ENCODE peak calls at places on chromosomes 16 and 17, in five cellular contexts. B, P, Q, U and C are unnamed samples. For H3K9me3 and H3K4me1, the result is how much of the 10 kb centered on the place peaks cover.

GRCh38 chr16:30054959-30055553 is 10.5 kb upstream of the ALDOA start:
- DNase-seq in B (peak), P (no peak), Q (no peak), U (no peak), C (peak)

GRCh38 chr17:59400858-59401257 is 69.4 kb downstream of the YPEL2 start:
- DNase-seq in B (no peak), P (no peak), Q (no peak), U (no peak), C (no peak)

GRCh38 chr17:19361326-19361725 is 1.2 kb downstream of the B9D1 start:
- DNase-seq in B (no peak), P (no peak), Q (no peak), U (no peak), C (no peak)

GRCh38 chr17:10384175-10384574 is 11.4 kb upstream of the MYH13 start:
- DNase-seq in B (no peak), P (no peak), Q (no peak), U (no peak), C (no peak)

GRCh38 chr16:31440511-31441184 is 1.9 kb downstream of the ZNF843 start:
- DNase-seq in B (no peak), P (no peak), Q (no peak), U (peak), C (no peak)

GRCh38 chr16:11348737-11349598 is 3.7 kb downstream of the RMI2 start:
- DNase-seq in B (no peak), P (no peak), Q (no peak), U (no peak), C (no peak)

GRCh38 chr17:79183221-79184158 is 108.9 kb downstream of the ENGASE start:
- DNase-seq in B (peak), P (no peak), Q (no peak), U (peak), C (no peak)

GRCh38 chr17:31369266-31369665 is 22.2 kb upstream of the RAB11FIP4 start:
- DNase-seq in B (no peak), P (no peak), Q (peak), U (peak), C (no peak)

GRCh38 chr17:78828470-78829185 is 12.0 kb downstream of the USP36 start:
- DNase-seq in B (peak), P (peak), Q (peak), U (peak), C (peak)

GRCh38 chr16:86232496-86232895 is 277.8 kb upstream of the FOXF1 start:
- DNase-seq in B (no peak), P (no peak), Q (no peak), U (no peak), C (no peak)

GRCh38 chr16:69833791-69834282 is 71.7 kb downstream of the WWP2 start:
- DNase-seq in B (no peak), P (no peak), Q (no peak), U (no peak), C (no peak)

GRCh38 chr16:11676799-11677198 is 8.5 kb downstream of the SNN start:
- DNase-seq in B (no peak), P (no peak), Q (no peak), U (no peak), C (no peak)

GRCh38 chr17:49061524-49061943 is 64.3 kb downstream of the IGF2BP1 start:
- DNase-seq in B (no peak), P (no peak), Q (peak), U (no peak), C (no peak)

GRCh38 chr17:7405882-7406825 is 1.5 kb upstream of the NLGN2 start:
- DNase-seq in B (no peak), P (no peak), Q (no peak), U (no peak), C (no peak)

DNA sequence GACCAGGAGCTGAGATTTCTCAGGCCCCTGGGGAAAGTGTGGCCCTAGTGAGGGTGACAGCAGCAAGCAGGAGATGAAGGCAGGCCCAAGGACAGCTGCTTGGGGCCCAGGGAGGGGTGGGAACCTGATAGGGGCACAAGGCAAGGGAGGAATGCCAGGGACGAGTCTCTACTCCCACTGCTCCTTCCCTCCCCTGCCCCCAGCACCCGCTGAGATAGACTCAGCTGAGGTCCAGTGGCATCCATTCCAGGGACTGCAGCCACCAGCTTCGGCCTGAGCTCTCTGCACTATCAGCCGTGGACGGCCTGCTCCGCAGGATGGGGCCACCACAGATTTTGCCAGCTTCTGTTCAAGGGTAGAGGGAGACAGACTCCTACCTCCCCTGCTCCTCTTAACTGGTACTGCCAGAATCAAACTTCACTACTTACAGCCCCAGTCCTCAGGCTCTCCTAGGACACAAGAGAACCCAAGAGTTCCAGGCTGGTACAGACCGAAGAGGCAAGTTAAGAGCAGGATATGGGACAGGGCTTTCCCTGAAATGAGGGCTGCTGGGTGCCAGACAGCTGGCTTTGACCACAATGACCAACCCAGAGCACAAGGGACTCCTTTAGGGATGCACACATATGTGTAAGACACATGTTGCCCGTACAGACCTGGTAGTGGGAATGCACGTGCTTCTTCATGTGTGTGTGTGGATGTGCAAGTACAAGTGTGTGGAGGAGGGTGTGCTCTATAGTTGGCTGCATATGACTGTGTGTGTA is 5.5 kb downstream of the CACNB1 start:
- DNase-seq in B (no peak), P (no peak), Q (no peak), U (no peak), C (no peak)
- H3K9ac ChIP-seq in B (no peak), P (no peak), Q (no peak), U (no peak), C (no peak)

GRCh38 chr17:640436-640835 is 74.2 kb downstream of the VPS53 start:
- DNase-seq in B (no peak), P (no peak), Q (no peak), U (no peak), C (no peak)
- H3K9me3 ChIP-seq in B (under half), P (under half), Q (under half), U (under half), C (under half)

GRCh38 chr17:74758846-74759163 is 10.4 kb downstream of the NHERF1 start:
- DNase-seq in B (peak), P (no peak), Q (peak), U (no peak), C (peak)
- H3K4me1 ChIP-seq in B (half or more), P (under half), Q (under half), U (under half), C (under half)

DNA sequence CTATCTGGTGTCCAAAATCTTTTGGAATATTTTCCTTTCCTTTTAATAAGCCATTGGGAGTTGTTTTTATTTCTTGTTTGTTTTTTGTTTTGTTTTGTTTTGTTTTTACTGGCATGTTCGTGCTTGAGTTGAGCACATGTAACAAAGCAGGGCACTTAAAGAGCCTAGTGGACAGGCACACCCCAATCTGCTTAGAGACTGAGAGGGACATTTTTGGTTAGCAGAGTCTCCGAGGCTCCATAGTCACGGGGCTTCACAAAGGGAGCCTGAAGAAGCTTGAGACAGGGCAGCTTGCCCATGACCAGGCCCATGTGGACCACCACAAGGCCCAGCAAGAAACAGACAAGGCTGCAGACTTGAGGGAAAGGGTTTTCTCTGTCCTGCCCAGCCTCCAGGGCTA is 116.7 kb downstream of the ANKFN1 start:
- DNase-seq in B (no peak), P (no peak), Q (no peak), U (no peak), C (no peak)
- H3K9ac ChIP-seq in B (no peak), P (no peak), Q (no peak), U (peak), C (no peak)